ENCODE peak calls at places on chromosome 11, in five cellular contexts. B is brain microvascular endothelial cell; W is body of pancreas; I is A549; O is activated CD8-positive, alpha-beta T cell treated with anti-CD3 and anti-CD28 coated beads for 36 hours. R is an unnamed sample.

GRCh38 chr11:96049426-96049825 is 125.5 kb upstream of the MTMR2 start:
- DNase-seq in B (peak; percentile 67), W (no peak), I (no peak), O (no peak), R (no peak)

GRCh38 chr11:128806496-128807261 is 60.4 kb downstream of the KCNJ1 start:
- DNase-seq in B (no peak), W (no peak), I (no peak), O (no peak), R (no peak)

GRCh38 chr11:103529217-103529684 is 420.0 kb downstream of the DYNC2H1 start:
- DNase-seq in B (peak; percentile 87), W (no peak), I (peak; percentile 62), O (no peak), R (no peak)

GRCh38 chr11:103903005-103903404 is 133.4 kb upstream of the DDI1 start:
- DNase-seq in B (no peak), W (no peak), I (no peak), O (no peak), R (no peak)

GRCh38 chr11:113178671-113179070 is 135.7 kb upstream of the TTC12 start:
- DNase-seq in B (no peak), W (no peak), I (no peak), O (no peak), R (no peak)

GRCh38 chr11:16863382-16863781 is 124.9 kb downstream of the C11orf58 start:
- DNase-seq in B (peak; percentile 12), W (no peak), I (no peak), O (no peak), R (no peak)

GRCh38 chr11:105589346-105589745 is 20.5 kb upstream of the GRIA4 start:
- DNase-seq in B (peak; percentile 53), W (no peak), I (no peak), O (no peak), R (no peak)

GRCh38 chr11:65572356-65573043 is at the start of gene FAM89B:
- DNase-seq in B (peak; percentile 75), W (peak; percentile 92), I (peak; percentile 82), O (peak; percentile 94), R (peak; percentile 54)

GRCh38 chr11:19873730-19874129 is 161.1 kb downstream of the NAV2 start:
- DNase-seq in B (no peak), W (no peak), I (no peak), O (no peak), R (no peak)

GRCh38 chr11:103332409-103332808 is 223.2 kb downstream of the DYNC2H1 start:
- DNase-seq in B (no peak), W (no peak), I (no peak), O (no peak), R (no peak)

GRCh38 chr11:120646206-120646605 is 134.7 kb downstream of the GRIK4 start:
- DNase-seq in B (no peak), W (no peak), I (no peak), O (no peak), R (no peak)
- TF ChIP-seq CTCF in B (no peak), W (no peak), I (no peak), O (no peak), R (no peak)

DNA sequence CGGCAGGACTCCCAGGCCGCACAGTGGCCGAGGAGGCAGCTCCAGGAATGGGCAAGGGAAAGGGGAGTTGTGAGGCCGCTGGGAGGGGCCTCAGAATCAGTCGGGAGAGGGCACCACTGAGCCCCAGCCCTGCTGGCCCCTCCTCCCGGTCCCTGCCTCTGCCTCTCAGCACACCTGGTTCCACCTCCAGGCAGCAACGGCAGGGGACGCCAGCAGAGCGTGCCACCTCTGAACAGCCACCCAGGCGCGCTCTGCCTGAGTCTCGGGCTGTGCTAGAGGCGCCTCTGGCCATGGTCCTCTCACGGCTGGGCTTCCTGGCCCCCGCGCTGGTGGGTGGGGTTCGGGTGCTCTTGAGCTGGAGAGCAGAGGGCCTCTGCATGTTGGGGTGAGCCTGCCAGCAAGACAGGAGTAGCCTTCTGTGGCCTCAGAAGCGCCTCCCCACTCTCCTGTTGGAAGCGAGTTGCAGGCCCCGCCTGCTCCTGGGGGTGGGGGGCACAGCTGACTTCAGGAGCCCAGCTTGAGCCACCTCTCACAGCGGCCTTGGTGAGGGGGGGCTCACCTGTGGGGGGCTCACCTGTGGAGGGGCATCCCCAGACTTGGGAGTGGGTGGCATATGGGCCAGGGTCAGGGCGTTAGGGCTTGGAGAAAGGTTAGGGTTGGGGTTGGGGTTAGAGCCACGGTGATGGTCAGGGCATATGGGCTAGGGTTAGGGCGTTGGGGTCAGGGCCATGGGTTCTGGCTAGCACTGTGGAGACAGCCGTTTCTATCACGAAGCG is 32.8 kb downstream of the MOB2 start:
- DNase-seq in B (no peak), W (peak; percentile 69), I (no peak), O (peak; percentile 50), R (no peak)
- TF ChIP-seq CTCF in B (peak; percentile 32), W (no peak), I (no peak), O (no peak), R (peak; percentile 49)

GRCh38 chr11:27842290-27842689 is 142.0 kb upstream of the BDNF start:
- DNase-seq in B (no peak), W (no peak), I (no peak), O (no peak), R (no peak)

GRCh38 chr11:27837895-27838563 is 137.8 kb upstream of the BDNF start:
- DNase-seq in B (no peak), W (no peak), I (no peak), O (no peak), R (no peak)

GRCh38 chr11:27838674-27839073 is 138.4 kb upstream of the BDNF start:
- DNase-seq in B (no peak), W (no peak), I (no peak), O (no peak), R (no peak)

DNA sequence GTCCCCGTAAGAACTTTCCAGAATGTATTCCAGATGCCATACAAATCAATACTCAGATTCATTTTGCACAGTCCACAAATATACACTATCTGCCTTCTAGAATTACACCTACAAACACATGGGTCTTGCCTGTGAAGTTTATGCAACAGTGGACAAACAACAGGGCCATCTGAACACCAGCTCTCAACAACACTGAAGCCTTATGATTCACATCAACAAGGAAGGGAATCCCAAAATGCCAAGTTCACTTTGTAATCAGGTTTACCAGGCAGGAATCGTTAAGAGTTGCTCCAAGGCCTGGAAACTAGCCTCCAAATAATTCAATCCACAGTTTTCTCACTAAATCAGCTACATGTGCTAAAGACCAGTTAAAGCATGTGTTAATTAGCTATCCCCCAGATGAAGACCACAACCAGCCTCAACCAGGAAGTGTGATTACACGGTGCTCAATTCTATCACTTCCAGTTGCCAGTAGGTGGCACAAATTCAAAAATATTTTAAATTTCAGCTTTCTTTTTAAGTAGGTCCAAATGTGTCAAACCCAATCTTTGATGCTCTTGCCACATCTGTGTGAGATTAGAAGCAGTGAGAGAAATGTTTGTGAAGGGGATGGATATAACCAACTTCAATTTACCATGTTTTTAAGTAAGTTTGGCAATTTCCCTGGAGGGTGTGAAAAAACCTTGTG is 139.1 kb upstream of the BDNF start:
- DNase-seq in B (peak; percentile 11), W (no peak), I (peak; percentile 21), O (no peak), R (no peak)
- TF ChIP-seq CTCF in B (peak; percentile 61), W (peak; percentile 41), I (peak; percentile 47), O (no peak), R (peak; percentile 30)

GRCh38 chr11:10302744-10303557 is 1.9 kb upstream of the ADM start:
- DNase-seq in B (peak; percentile 48), W (peak; percentile 86), I (peak; percentile 67), O (peak; percentile 75), R (no peak)
- TF ChIP-seq CTCF in B (no peak), W (no peak), I (no peak), O (no peak), R (no peak)

DNA sequence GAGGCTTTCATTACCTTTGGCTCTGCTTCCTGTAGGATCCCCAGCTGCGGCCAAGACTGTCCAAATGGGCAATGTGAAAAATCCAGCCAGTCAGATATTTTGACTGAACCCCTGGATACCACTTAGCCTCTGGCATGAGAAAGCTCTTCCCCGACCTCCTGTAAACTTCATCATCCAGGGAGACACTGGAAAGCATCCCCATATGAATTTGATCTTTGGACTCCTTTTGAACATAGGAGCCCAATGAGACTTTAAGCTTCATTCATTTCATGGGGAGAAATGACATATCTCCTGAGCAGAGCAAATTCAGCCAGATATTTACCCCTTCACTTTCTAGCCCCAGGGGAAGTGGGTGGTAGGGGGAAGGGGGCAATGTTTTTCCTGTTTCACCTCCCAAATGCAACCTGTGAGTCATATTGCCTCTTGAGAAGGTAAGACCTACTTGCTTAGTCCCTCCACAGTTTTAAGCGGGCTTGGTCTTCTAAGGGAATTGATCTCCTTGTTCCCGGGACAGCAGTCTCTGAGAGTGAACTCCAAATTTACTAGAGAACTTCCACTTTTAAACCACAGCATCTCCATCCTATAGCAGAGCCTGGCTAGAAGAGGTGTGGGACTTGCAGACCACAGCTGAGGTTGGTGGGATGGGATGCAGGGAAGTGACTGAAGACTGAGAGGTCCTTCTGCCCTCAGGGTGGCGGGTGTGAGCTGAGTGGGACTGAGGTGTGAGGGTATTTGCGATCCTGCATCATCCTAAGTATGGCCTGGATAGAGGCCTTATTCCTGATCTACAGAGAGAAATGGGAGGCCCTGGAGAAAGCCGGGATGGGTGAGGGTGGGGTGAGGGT is 20.3 kb upstream of the POU2AF1 start:
- DNase-seq in B (no peak), W (no peak), I (no peak), O (no peak), R (no peak)
- TF ChIP-seq CTCF in B (no peak), W (no peak), I (no peak), O (no peak), R (no peak)

GRCh38 chr11:115561116-115561515 is 56.9 kb upstream of the CADM1 start:
- DNase-seq in B (no peak), W (no peak), I (no peak), O (no peak), R (no peak)

GRCh38 chr11:115552773-115553438 is 48.7 kb upstream of the CADM1 start:
- DNase-seq in B (no peak), W (no peak), I (no peak), O (no peak), R (no peak)

GRCh38 chr11:115555336-115556090 is 51.3 kb upstream of the CADM1 start:
- DNase-seq in B (no peak), W (no peak), I (no peak), O (no peak), R (no peak)

DNA sequence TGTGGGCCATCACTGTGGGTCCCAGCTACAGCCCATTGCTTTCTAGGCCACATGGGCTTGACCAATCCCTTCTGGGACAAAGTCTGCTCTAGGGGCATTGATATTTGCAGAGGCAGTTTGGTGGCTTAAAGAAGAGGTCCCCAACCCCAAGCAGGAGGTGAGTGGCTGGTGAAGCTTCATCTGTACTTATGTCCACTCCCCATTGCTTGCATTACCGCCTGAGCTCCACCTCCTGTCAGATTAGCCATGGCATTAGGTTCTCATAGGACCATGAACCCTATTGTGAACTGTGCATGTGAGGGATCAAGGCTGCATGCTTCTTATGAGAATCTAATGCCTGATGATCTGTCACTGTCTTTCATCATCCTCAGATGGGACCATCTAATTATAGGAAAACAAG is 54.4 kb upstream of the CADM1 start:
- DNase-seq in B (no peak), W (no peak), I (no peak), O (no peak), R (no peak)
- TF ChIP-seq CTCF in B (no peak), W (no peak), I (no peak), O (no peak), R (no peak)

GRCh38 chr11:57432017-57432590 is 5.2 kb upstream of the SLC43A3 start:
- DNase-seq in B (no peak), W (no peak), I (no peak), O (no peak), R (no peak)
- TF ChIP-seq CTCF in B (no peak), W (no peak), I (no peak), O (no peak), R (no peak)